ENCODE peak calls at places on chromosomes 3 and 15, in six cellular contexts. X, F, I, S, Y and R are unnamed samples.
A peak's percentile ranks its signal among the peaks of the same experiment; 100 is the strongest.

GRCh38 chr3:195236076-195236798 is 34.7 kb downstream of the XXYLT1 start:
- DNase-seq in X (no peak), F (no peak), I (no peak), S (peak; percentile 12), Y (no peak), R (no peak)

GRCh38 chr3:184240384-184241140 is 8.2 kb downstream of the ALG3 start:
- DNase-seq in X (no peak), F (no peak), I (peak; percentile 78), S (no peak), Y (no peak), R (peak; percentile 68)

GRCh38 chr15:85455851-85456250 is 75.4 kb downstream of the AKAP13 start:
- DNase-seq in X (no peak), F (no peak), I (no peak), S (no peak), Y (no peak), R (no peak)

GRCh38 chr15:81264072-81264857 is 59.7 kb downstream of the STARD5 start:
- DNase-seq in X (no peak), F (no peak), I (no peak), S (no peak), Y (no peak), R (no peak)

GRCh38 chr3:127172670-127173515 is 20.0 kb upstream of the PRR23E start:
- DNase-seq in X (peak; percentile 70), F (peak; percentile 79), I (no peak), S (no peak), Y (no peak), R (no peak)

GRCh38 chr3:172853911-172854648 is 103.6 kb downstream of the ECT2 start:
- DNase-seq in X (no peak), F (no peak), I (peak; percentile 63), S (no peak), Y (no peak), R (no peak)

GRCh38 chr3:190586631-190587000 is 72.7 kb downstream of the IL1RAP start:
- DNase-seq in X (peak; percentile 26), F (peak; percentile 57), I (peak; percentile 19), S (peak; percentile 42), Y (no peak), R (no peak)

GRCh38 chr3:101495552-101495951 is 17.5 kb downstream of the SENP7 start:
- DNase-seq in X (no peak), F (no peak), I (no peak), S (no peak), Y (no peak), R (no peak)

GRCh38 chr15:67897646-67898045 is 57.8 kb upstream of the RNU6-1 start:
- DNase-seq in X (no peak), F (no peak), I (no peak), S (no peak), Y (no peak), R (no peak)

GRCh38 chr3:195035345-195036202 is 235.4 kb downstream of the XXYLT1 start:
- DNase-seq in X (no peak), F (no peak), I (peak; percentile 76), S (no peak), Y (no peak), R (no peak)

GRCh38 chr15:82641129-82641798 is 5.9 kb downstream of the CPEB1 start:
- DNase-seq in X (no peak), F (no peak), I (no peak), S (no peak), Y (no peak), R (no peak)

GRCh38 chr3:14750650-14751049 is 68.1 kb upstream of the FGD5 start:
- DNase-seq in X (no peak), F (no peak), I (no peak), S (no peak), Y (no peak), R (no peak)

GRCh38 chr15:51874751-51875644 is 45.5 kb downstream of the TMOD3 start:
- DNase-seq in X (peak; percentile 30), F (peak; percentile 98), I (no peak), S (no peak), Y (no peak), R (no peak)

GRCh38 chr3:11551019-11551418 is 92.7 kb downstream of the VGLL4 start:
- DNase-seq in X (no peak), F (no peak), I (no peak), S (no peak), Y (no peak), R (no peak)

GRCh38 chr3:4350789-4351163 is 47.6 kb downstream of the SETMAR start:
- DNase-seq in X (peak; percentile 25), F (peak; percentile 55), I (peak; percentile 58), S (peak; percentile 77), Y (no peak), R (peak; percentile 64)

GRCh38 chr15:40045572-40046217 is 6.7 kb upstream of the SRP14 start:
- DNase-seq in X (no peak), F (no peak), I (no peak), S (no peak), Y (no peak), R (no peak)